ENCODE peak calls at places on chromosomes 2 and 18, in nine cellular contexts. One of them, this sample, is unnamed.

GRCh38 chr2:146940016-146940685 is 904.7 kb upstream of the ACVR2A start:
- DNase-seq in mesothelial cell of epicardium: no peak
- DNase-seq in upper lobe of right lung: no peak
- DNase-seq in suprapubic skin: no peak
- DNase-seq in heart right ventricle: no peak
- DNase-seq in astrocyte of the cerebellum: no peak
- DNase-seq in fibroblast of villous mesenchyme: peak; percentile 87
- DNase-seq in Panc1: no peak
- DNase-seq in mucosa of descending colon: no peak
- DNase-seq in this sample: no peak

GRCh38 chr2:205775091-205775876 is 93.0 kb downstream of the NRP2 start:
- DNase-seq in mesothelial cell of epicardium: no peak
- DNase-seq in upper lobe of right lung: no peak
- DNase-seq in suprapubic skin: no peak
- DNase-seq in heart right ventricle: no peak
- DNase-seq in astrocyte of the cerebellum: no peak
- DNase-seq in fibroblast of villous mesenchyme: peak; percentile 44
- DNase-seq in Panc1: no peak
- DNase-seq in mucosa of descending colon: no peak
- DNase-seq in this sample: no peak

GRCh38 chr18:51137051-51137729 is 60.3 kb downstream of the MEX3C start:
- DNase-seq in mesothelial cell of epicardium: no peak
- DNase-seq in upper lobe of right lung: no peak
- DNase-seq in suprapubic skin: no peak
- DNase-seq in heart right ventricle: no peak
- DNase-seq in astrocyte of the cerebellum: peak; percentile 6
- DNase-seq in fibroblast of villous mesenchyme: no peak
- DNase-seq in Panc1: no peak
- DNase-seq in mucosa of descending colon: no peak
- DNase-seq in this sample: no peak

GRCh38 chr18:21741511-21742322 is 1.1 kb downstream of the MIB1 start:
- DNase-seq in mesothelial cell of epicardium: no peak
- DNase-seq in upper lobe of right lung: peak; percentile 78
- DNase-seq in suprapubic skin: peak; percentile 69
- DNase-seq in heart right ventricle: peak; percentile 22
- DNase-seq in astrocyte of the cerebellum: no peak
- DNase-seq in fibroblast of villous mesenchyme: peak; percentile 21
- DNase-seq in Panc1: no peak
- DNase-seq in mucosa of descending colon: peak; percentile 35
- DNase-seq in this sample: no peak

GRCh38 chr2:108620656-108621055 is 86.4 kb downstream of the LIMS1 start:
- DNase-seq in mesothelial cell of epicardium: no peak
- DNase-seq in upper lobe of right lung: no peak
- DNase-seq in suprapubic skin: no peak
- DNase-seq in heart right ventricle: no peak
- DNase-seq in astrocyte of the cerebellum: no peak
- DNase-seq in fibroblast of villous mesenchyme: no peak
- DNase-seq in Panc1: no peak
- DNase-seq in mucosa of descending colon: no peak
- DNase-seq in this sample: no peak

GRCh38 chr2:160061533-160062282 is 707 bp downstream of the PLA2R1 start:
- DNase-seq in mesothelial cell of epicardium: no peak
- DNase-seq in upper lobe of right lung: no peak
- DNase-seq in suprapubic skin: peak; percentile 70
- DNase-seq in heart right ventricle: no peak
- DNase-seq in astrocyte of the cerebellum: no peak
- DNase-seq in fibroblast of villous mesenchyme: no peak
- DNase-seq in Panc1: no peak
- DNase-seq in mucosa of descending colon: peak; percentile 44
- DNase-seq in this sample: no peak

GRCh38 chr2:199470361-199470671 is 12.6 kb upstream of the SATB2 start:
- DNase-seq in mesothelial cell of epicardium: no peak
- DNase-seq in upper lobe of right lung: no peak
- DNase-seq in suprapubic skin: no peak
- DNase-seq in heart right ventricle: no peak
- DNase-seq in astrocyte of the cerebellum: no peak
- DNase-seq in fibroblast of villous mesenchyme: no peak
- DNase-seq in Panc1: no peak
- DNase-seq in mucosa of descending colon: peak; percentile 30
- DNase-seq in this sample: no peak

GRCh38 chr2:121236101-121236640 is 48.8 kb downstream of the TFCP2L1 start:
- DNase-seq in mesothelial cell of epicardium: no peak
- DNase-seq in upper lobe of right lung: peak; percentile 45
- DNase-seq in suprapubic skin: no peak
- DNase-seq in heart right ventricle: no peak
- DNase-seq in astrocyte of the cerebellum: no peak
- DNase-seq in fibroblast of villous mesenchyme: no peak
- DNase-seq in Panc1: no peak
- DNase-seq in mucosa of descending colon: no peak
- DNase-seq in this sample: no peak

GRCh38 chr2:114022360-114023085 is 132.6 kb downstream of the ACTR3 start:
- DNase-seq in mesothelial cell of epicardium: no peak
- DNase-seq in upper lobe of right lung: no peak
- DNase-seq in suprapubic skin: no peak
- DNase-seq in heart right ventricle: no peak
- DNase-seq in astrocyte of the cerebellum: peak; percentile 22
- DNase-seq in fibroblast of villous mesenchyme: peak; percentile 12
- DNase-seq in Panc1: peak; percentile 74
- DNase-seq in mucosa of descending colon: no peak
- DNase-seq in this sample: no peak

GRCh38 chr2:7930800-7931635 is 750.8 kb upstream of the ID2 start:
- DNase-seq in mesothelial cell of epicardium: no peak
- DNase-seq in upper lobe of right lung: no peak
- DNase-seq in suprapubic skin: no peak
- DNase-seq in heart right ventricle: peak; percentile 51
- DNase-seq in astrocyte of the cerebellum: no peak
- DNase-seq in fibroblast of villous mesenchyme: no peak
- DNase-seq in Panc1: no peak
- DNase-seq in mucosa of descending colon: peak; percentile 20
- DNase-seq in this sample: no peak

GRCh38 chr2:113342650-113343049 is 63.9 kb upstream of the PAX8 start:
- DNase-seq in mesothelial cell of epicardium: no peak
- DNase-seq in upper lobe of right lung: no peak
- DNase-seq in suprapubic skin: no peak
- DNase-seq in heart right ventricle: no peak
- DNase-seq in astrocyte of the cerebellum: no peak
- DNase-seq in fibroblast of villous mesenchyme: no peak
- DNase-seq in Panc1: no peak
- DNase-seq in mucosa of descending colon: peak; percentile 17
- DNase-seq in this sample: no peak

GRCh38 chr2:59449264-59449663 is 1104.2 kb downstream of the BCL11A start:
- DNase-seq in mesothelial cell of epicardium: no peak
- DNase-seq in upper lobe of right lung: no peak
- DNase-seq in suprapubic skin: no peak
- DNase-seq in heart right ventricle: no peak
- DNase-seq in astrocyte of the cerebellum: no peak
- DNase-seq in fibroblast of villous mesenchyme: no peak
- DNase-seq in Panc1: no peak
- DNase-seq in mucosa of descending colon: peak; percentile 58
- DNase-seq in this sample: no peak
- TF ChIP-seq CTCF in mesothelial cell of epicardium: no peak
- TF ChIP-seq CTCF in upper lobe of right lung: no peak
- TF ChIP-seq CTCF in suprapubic skin: no peak
- TF ChIP-seq CTCF in heart right ventricle: no peak
- TF ChIP-seq CTCF in astrocyte of the cerebellum: no peak
- TF ChIP-seq CTCF in fibroblast of villous mesenchyme: no peak
- TF ChIP-seq CTCF in Panc1: no peak
- TF ChIP-seq CTCF in mucosa of descending colon: no peak
- TF ChIP-seq CTCF in this sample: no peak

GRCh38 chr2:118269408-118270051 is 181.3 kb downstream of the INSIG2 start:
- DNase-seq in mesothelial cell of epicardium: no peak
- DNase-seq in upper lobe of right lung: peak; percentile 67
- DNase-seq in suprapubic skin: no peak
- DNase-seq in heart right ventricle: no peak
- DNase-seq in astrocyte of the cerebellum: no peak
- DNase-seq in fibroblast of villous mesenchyme: no peak
- DNase-seq in Panc1: no peak
- DNase-seq in mucosa of descending colon: no peak
- DNase-seq in this sample: no peak
- TF ChIP-seq CTCF in mesothelial cell of epicardium: no peak
- TF ChIP-seq CTCF in upper lobe of right lung: peak; percentile 28
- TF ChIP-seq CTCF in suprapubic skin: no peak
- TF ChIP-seq CTCF in heart right ventricle: no peak
- TF ChIP-seq CTCF in astrocyte of the cerebellum: peak; percentile 21
- TF ChIP-seq CTCF in fibroblast of villous mesenchyme: no peak
- TF ChIP-seq CTCF in Panc1: no peak
- TF ChIP-seq CTCF in mucosa of descending colon: no peak
- TF ChIP-seq CTCF in this sample: no peak

DNA sequence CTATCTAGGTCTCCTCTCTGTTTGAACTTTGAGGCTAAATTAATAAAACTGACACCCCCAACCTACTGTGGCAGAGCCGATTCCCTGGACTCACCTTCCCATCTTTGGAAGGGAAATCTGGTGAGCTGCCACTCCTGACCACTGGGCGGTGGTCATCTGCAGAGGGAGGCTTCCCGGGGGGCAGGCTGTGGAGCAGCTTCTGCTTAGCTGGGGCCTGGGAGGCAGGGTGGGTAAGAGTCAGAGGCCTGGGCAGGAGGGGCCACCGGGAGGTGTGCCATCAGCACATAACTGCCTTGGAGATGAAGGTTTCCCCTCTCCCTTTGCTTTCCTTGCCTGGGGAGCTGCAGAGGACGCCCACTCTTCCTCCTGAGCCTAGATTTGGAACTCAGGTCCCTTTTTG is 2.3 kb upstream of the NPPC start:
- DNase-seq in mesothelial cell of epicardium: no peak
- DNase-seq in upper lobe of right lung: peak; percentile 40
- DNase-seq in suprapubic skin: peak; percentile 41
- DNase-seq in heart right ventricle: no peak
- DNase-seq in astrocyte of the cerebellum: no peak
- DNase-seq in fibroblast of villous mesenchyme: no peak
- DNase-seq in Panc1: no peak
- DNase-seq in mucosa of descending colon: no peak
- DNase-seq in this sample: no peak
- TF ChIP-seq CTCF in mesothelial cell of epicardium: no peak
- TF ChIP-seq CTCF in upper lobe of right lung: no peak
- TF ChIP-seq CTCF in suprapubic skin: no peak
- TF ChIP-seq CTCF in heart right ventricle: no peak
- TF ChIP-seq CTCF in astrocyte of the cerebellum: peak; percentile 14
- TF ChIP-seq CTCF in fibroblast of villous mesenchyme: peak; percentile 8
- TF ChIP-seq CTCF in Panc1: peak; percentile 37
- TF ChIP-seq CTCF in mucosa of descending colon: no peak
- TF ChIP-seq CTCF in this sample: no peak

GRCh38 chr18:76259012-76259568 is 236.0 kb downstream of the ZNF516 start:
- DNase-seq in mesothelial cell of epicardium: no peak
- DNase-seq in upper lobe of right lung: no peak
- DNase-seq in suprapubic skin: no peak
- DNase-seq in heart right ventricle: no peak
- DNase-seq in astrocyte of the cerebellum: no peak
- DNase-seq in fibroblast of villous mesenchyme: no peak
- DNase-seq in Panc1: no peak
- DNase-seq in mucosa of descending colon: no peak
- DNase-seq in this sample: no peak
- TF ChIP-seq CTCF in mesothelial cell of epicardium: no peak
- TF ChIP-seq CTCF in upper lobe of right lung: peak; percentile 21
- TF ChIP-seq CTCF in suprapubic skin: no peak
- TF ChIP-seq CTCF in heart right ventricle: no peak
- TF ChIP-seq CTCF in astrocyte of the cerebellum: peak; percentile 38
- TF ChIP-seq CTCF in fibroblast of villous mesenchyme: peak; percentile 5
- TF ChIP-seq CTCF in Panc1: no peak
- TF ChIP-seq CTCF in mucosa of descending colon: no peak
- TF ChIP-seq CTCF in this sample: no peak

GRCh38 chr2:59627599-59627998 is 925.9 kb downstream of the BCL11A start:
- DNase-seq in mesothelial cell of epicardium: no peak
- DNase-seq in upper lobe of right lung: no peak
- DNase-seq in suprapubic skin: no peak
- DNase-seq in heart right ventricle: no peak
- DNase-seq in astrocyte of the cerebellum: no peak
- DNase-seq in fibroblast of villous mesenchyme: no peak
- DNase-seq in Panc1: no peak
- DNase-seq in mucosa of descending colon: no peak
- DNase-seq in this sample: no peak

GRCh38 chr2:59622599-59623308 is 930.7 kb downstream of the BCL11A start:
- DNase-seq in mesothelial cell of epicardium: no peak
- DNase-seq in upper lobe of right lung: no peak
- DNase-seq in suprapubic skin: no peak
- DNase-seq in heart right ventricle: no peak
- DNase-seq in astrocyte of the cerebellum: no peak
- DNase-seq in fibroblast of villous mesenchyme: no peak
- DNase-seq in Panc1: no peak
- DNase-seq in mucosa of descending colon: no peak
- DNase-seq in this sample: no peak
- TF ChIP-seq CTCF in mesothelial cell of epicardium: no peak
- TF ChIP-seq CTCF in upper lobe of right lung: no peak
- TF ChIP-seq CTCF in suprapubic skin: no peak
- TF ChIP-seq CTCF in heart right ventricle: no peak
- TF ChIP-seq CTCF in astrocyte of the cerebellum: no peak
- TF ChIP-seq CTCF in fibroblast of villous mesenchyme: no peak
- TF ChIP-seq CTCF in Panc1: no peak
- TF ChIP-seq CTCF in mucosa of descending colon: no peak
- TF ChIP-seq CTCF in this sample: no peak

GRCh38 chr18:65791753-65792152 is 40.9 kb downstream of the CDH7 start:
- DNase-seq in mesothelial cell of epicardium: no peak
- DNase-seq in upper lobe of right lung: no peak
- DNase-seq in suprapubic skin: no peak
- DNase-seq in heart right ventricle: no peak
- DNase-seq in astrocyte of the cerebellum: no peak
- DNase-seq in fibroblast of villous mesenchyme: no peak
- DNase-seq in Panc1: no peak
- DNase-seq in mucosa of descending colon: no peak
- DNase-seq in this sample: no peak

GRCh38 chr18:65786400-65786948 is 35.7 kb downstream of the CDH7 start:
- DNase-seq in mesothelial cell of epicardium: no peak
- DNase-seq in upper lobe of right lung: no peak
- DNase-seq in suprapubic skin: no peak
- DNase-seq in heart right ventricle: no peak
- DNase-seq in astrocyte of the cerebellum: no peak
- DNase-seq in fibroblast of villous mesenchyme: no peak
- DNase-seq in Panc1: no peak
- DNase-seq in mucosa of descending colon: no peak
- DNase-seq in this sample: no peak

GRCh38 chr18:65788373-65788772 is 37.6 kb downstream of the CDH7 start:
- DNase-seq in mesothelial cell of epicardium: no peak
- DNase-seq in upper lobe of right lung: no peak
- DNase-seq in suprapubic skin: no peak
- DNase-seq in heart right ventricle: no peak
- DNase-seq in astrocyte of the cerebellum: no peak
- DNase-seq in fibroblast of villous mesenchyme: no peak
- DNase-seq in Panc1: no peak
- DNase-seq in mucosa of descending colon: peak; percentile 21
- DNase-seq in this sample: no peak
- TF ChIP-seq CTCF in mesothelial cell of epicardium: no peak
- TF ChIP-seq CTCF in upper lobe of right lung: no peak
- TF ChIP-seq CTCF in suprapubic skin: no peak
- TF ChIP-seq CTCF in heart right ventricle: no peak
- TF ChIP-seq CTCF in astrocyte of the cerebellum: no peak
- TF ChIP-seq CTCF in fibroblast of villous mesenchyme: no peak
- TF ChIP-seq CTCF in Panc1: peak; percentile 20
- TF ChIP-seq CTCF in mucosa of descending colon: no peak
- TF ChIP-seq CTCF in this sample: no peak

GRCh38 chr2:171706152-171706803 is 19.0 kb downstream of the DYNC1I2 start:
- DNase-seq in mesothelial cell of epicardium: no peak
- DNase-seq in upper lobe of right lung: no peak
- DNase-seq in suprapubic skin: no peak
- DNase-seq in heart right ventricle: no peak
- DNase-seq in astrocyte of the cerebellum: no peak
- DNase-seq in fibroblast of villous mesenchyme: peak; percentile 40
- DNase-seq in Panc1: no peak
- DNase-seq in mucosa of descending colon: no peak
- DNase-seq in this sample: no peak
- TF ChIP-seq CTCF in mesothelial cell of epicardium: no peak
- TF ChIP-seq CTCF in upper lobe of right lung: peak; percentile 21
- TF ChIP-seq CTCF in suprapubic skin: no peak
- TF ChIP-seq CTCF in heart right ventricle: peak; percentile 44
- TF ChIP-seq CTCF in astrocyte of the cerebellum: peak; percentile 18
- TF ChIP-seq CTCF in fibroblast of villous mesenchyme: peak; percentile 29
- TF ChIP-seq CTCF in Panc1: peak; percentile 33
- TF ChIP-seq CTCF in mucosa of descending colon: no peak
- TF ChIP-seq CTCF in this sample: no peak

This sample was measured in omental fat pad.